ENCODE peak calls at places on chromosome 2, in seven cellular contexts. S is hepatocyte; T is Ammon's horn; D is glutamatergic neuron; L is cerebellar cortex; V is naive thymus-derived CD4-positive, alpha-beta T cell; B is effector memory CD8-positive, alpha-beta T cell. Q is an unnamed sample.

GRCh38 chr2:51028829-51029228 is 3.1 kb downstream of the NRXN1 start:
- DNase-seq in S (peak), T (peak), D (no peak), L (no peak), V (no peak), B (no peak), Q (no peak)

GRCh38 chr2:61356958-61357350 is 113.9 kb downstream of the USP34 start:
- DNase-seq in S (no peak), T (no peak), D (no peak), L (no peak), V (no peak), B (no peak), Q (no peak)

GRCh38 chr2:44939074-44940052 is 2.1 kb upstream of the SIX3 start:
- DNase-seq in S (no peak), T (no peak), D (no peak), L (no peak), V (no peak), B (no peak), Q (no peak)

GRCh38 chr2:236617796-236618195 is 48.2 kb downstream of the ACKR3 start:
- DNase-seq in S (no peak), T (no peak), D (no peak), L (no peak), V (no peak), B (no peak), Q (no peak)

GRCh38 chr2:168456526-168457176 is 579 bp downstream of the CERS6 start:
- DNase-seq in S (peak), T (peak), D (peak), L (no peak), V (peak), B (no peak), Q (no peak)

GRCh38 chr2:178241852-178242551 is 47.7 kb downstream of the OSBPL6 start:
- DNase-seq in S (peak), T (peak), D (no peak), L (peak), V (no peak), B (no peak), Q (peak)

GRCh38 chr2:43542285-43542933 is 53.4 kb downstream of the THADA start:
- DNase-seq in S (peak), T (peak), D (no peak), L (peak), V (no peak), B (peak), Q (peak)

GRCh38 chr2:148794558-148794957 is 80.5 kb upstream of the KIF5C start:
- DNase-seq in S (no peak), T (no peak), D (no peak), L (no peak), V (no peak), B (no peak), Q (no peak)

GRCh38 chr2:154591294-154591693 is 107.2 kb upstream of the KCNJ3 start:
- DNase-seq in S (no peak), T (no peak), D (no peak), L (no peak), V (no peak), B (no peak), Q (no peak)

GRCh38 chr2:31335921-31336570 is 78.5 kb downstream of the XDH start:
- DNase-seq in S (no peak), T (no peak), D (no peak), L (no peak), V (no peak), B (no peak), Q (no peak)

GRCh38 chr2:74966893-74967292 is 8.4 kb downstream of the POLE4 start:
- DNase-seq in S (no peak), T (no peak), D (no peak), L (no peak), V (no peak), B (no peak), Q (no peak)

Q was measured in pons.